ENCODE peak calls at places on chromosomes 5 and 9, in nine cellular contexts. One of them, this sample, is unnamed.

GRCh38 chr5:40873481-40873880 is 32.3 kb downstream of the CARD6 start:
- DNase-seq in fibroblast of mammary gland: no peak
- DNase-seq in stimulated activated CD4-positive, alpha-beta T cell treated with anti-CD3 and anti-CD28 coated beads, Interleukin-2, amount 100 ng/mL, for 48 hours: no peak
- DNase-seq in GM06990: no peak
- DNase-seq in mesothelial cell of epicardium: no peak
- DNase-seq in germinal center: no peak
- DNase-seq in GDM1: no peak
- DNase-seq in naive thymus-derived CD4-positive, alpha-beta T cell: no peak
- DNase-seq in hypothalamus: no peak
- DNase-seq in this sample: no peak

GRCh38 chr5:170491479-170491878 is 12.3 kb upstream of the KCNIP1 start:
- DNase-seq in naive thymus-derived CD4-positive, alpha-beta T cell: no peak
- DNase-seq in GM06990: no peak
- DNase-seq in hypothalamus: no peak
- DNase-seq in fibroblast of mammary gland: peak
- DNase-seq in GDM1: peak
- DNase-seq in germinal center: no peak
- DNase-seq in mesothelial cell of epicardium: no peak
- DNase-seq in stimulated activated CD4-positive, alpha-beta T cell treated with anti-CD3 and anti-CD28 coated beads, Interleukin-2, amount 100 ng/mL, for 48 hours: no peak
- DNase-seq in this sample: no peak

GRCh38 chr5:157603333-157604190 is 28.0 kb upstream of the ADAM19 start:
- DNase-seq in GM06990: peak
- DNase-seq in fibroblast of mammary gland: peak
- DNase-seq in mesothelial cell of epicardium: no peak
- DNase-seq in germinal center: peak
- DNase-seq in GDM1: no peak
- DNase-seq in hypothalamus: no peak
- DNase-seq in naive thymus-derived CD4-positive, alpha-beta T cell: peak
- DNase-seq in stimulated activated CD4-positive, alpha-beta T cell treated with anti-CD3 and anti-CD28 coated beads, Interleukin-2, amount 100 ng/mL, for 48 hours: peak
- DNase-seq in this sample: no peak

GRCh38 chr9:2120926-2121689 is 106.0 kb downstream of the SMARCA2 start:
- DNase-seq in germinal center: no peak
- DNase-seq in fibroblast of mammary gland: peak
- DNase-seq in mesothelial cell of epicardium: no peak
- DNase-seq in GM06990: no peak
- DNase-seq in stimulated activated CD4-positive, alpha-beta T cell treated with anti-CD3 and anti-CD28 coated beads, Interleukin-2, amount 100 ng/mL, for 48 hours: no peak
- DNase-seq in hypothalamus: no peak
- DNase-seq in GDM1: no peak
- DNase-seq in naive thymus-derived CD4-positive, alpha-beta T cell: no peak
- DNase-seq in this sample: no peak

GRCh38 chr9:17824191-17824926 is 245.5 kb downstream of the SH3GL2 start:
- DNase-seq in mesothelial cell of epicardium: no peak
- DNase-seq in germinal center: no peak
- DNase-seq in hypothalamus: no peak
- DNase-seq in GM06990: no peak
- DNase-seq in naive thymus-derived CD4-positive, alpha-beta T cell: no peak
- DNase-seq in stimulated activated CD4-positive, alpha-beta T cell treated with anti-CD3 and anti-CD28 coated beads, Interleukin-2, amount 100 ng/mL, for 48 hours: no peak
- DNase-seq in fibroblast of mammary gland: no peak
- DNase-seq in GDM1: no peak
- DNase-seq in this sample: no peak

GRCh38 chr9:75372499-75373268 is 284.4 kb downstream of the OSTF1 start:
- DNase-seq in naive thymus-derived CD4-positive, alpha-beta T cell: no peak
- DNase-seq in GDM1: no peak
- DNase-seq in fibroblast of mammary gland: no peak
- DNase-seq in hypothalamus: no peak
- DNase-seq in stimulated activated CD4-positive, alpha-beta T cell treated with anti-CD3 and anti-CD28 coated beads, Interleukin-2, amount 100 ng/mL, for 48 hours: no peak
- DNase-seq in mesothelial cell of epicardium: no peak
- DNase-seq in GM06990: no peak
- DNase-seq in germinal center: no peak
- DNase-seq in this sample: no peak

GRCh38 chr5:117393125-117393524 is 818.5 kb upstream of the SEMA6A start:
- DNase-seq in fibroblast of mammary gland: no peak
- DNase-seq in GM06990: no peak
- DNase-seq in GDM1: no peak
- DNase-seq in mesothelial cell of epicardium: no peak
- DNase-seq in naive thymus-derived CD4-positive, alpha-beta T cell: no peak
- DNase-seq in hypothalamus: no peak
- DNase-seq in stimulated activated CD4-positive, alpha-beta T cell treated with anti-CD3 and anti-CD28 coated beads, Interleukin-2, amount 100 ng/mL, for 48 hours: no peak
- DNase-seq in germinal center: no peak
- DNase-seq in this sample: no peak

GRCh38 chr9:124270504-124271335 is 13.0 kb downstream of the NEK6 start:
- DNase-seq in GDM1: no peak
- DNase-seq in mesothelial cell of epicardium: no peak
- DNase-seq in fibroblast of mammary gland: no peak
- DNase-seq in GM06990: no peak
- DNase-seq in naive thymus-derived CD4-positive, alpha-beta T cell: no peak
- DNase-seq in stimulated activated CD4-positive, alpha-beta T cell treated with anti-CD3 and anti-CD28 coated beads, Interleukin-2, amount 100 ng/mL, for 48 hours: no peak
- DNase-seq in hypothalamus: no peak
- DNase-seq in germinal center: no peak
- DNase-seq in this sample: no peak

GRCh38 chr5:108753877-108754276 is 6.2 kb downstream of the FER start:
- DNase-seq in naive thymus-derived CD4-positive, alpha-beta T cell: no peak
- DNase-seq in fibroblast of mammary gland: peak
- DNase-seq in GDM1: no peak
- DNase-seq in stimulated activated CD4-positive, alpha-beta T cell treated with anti-CD3 and anti-CD28 coated beads, Interleukin-2, amount 100 ng/mL, for 48 hours: no peak
- DNase-seq in germinal center: no peak
- DNase-seq in GM06990: no peak
- DNase-seq in mesothelial cell of epicardium: no peak
- DNase-seq in hypothalamus: no peak
- DNase-seq in this sample: no peak

GRCh38 chr9:21415492-21416267 is 6.8 kb downstream of the IFNA8 start:
- DNase-seq in mesothelial cell of epicardium: no peak
- DNase-seq in GDM1: no peak
- DNase-seq in germinal center: no peak
- DNase-seq in fibroblast of mammary gland: peak
- DNase-seq in stimulated activated CD4-positive, alpha-beta T cell treated with anti-CD3 and anti-CD28 coated beads, Interleukin-2, amount 100 ng/mL, for 48 hours: no peak
- DNase-seq in naive thymus-derived CD4-positive, alpha-beta T cell: no peak
- DNase-seq in hypothalamus: no peak
- DNase-seq in GM06990: no peak
- DNase-seq in this sample: no peak

GRCh38 chr5:141641634-141642278 is 5.0 kb downstream of the RELL2 start:
- DNase-seq in GDM1: peak
- DNase-seq in mesothelial cell of epicardium: no peak
- DNase-seq in stimulated activated CD4-positive, alpha-beta T cell treated with anti-CD3 and anti-CD28 coated beads, Interleukin-2, amount 100 ng/mL, for 48 hours: no peak
- DNase-seq in germinal center: no peak
- DNase-seq in GM06990: no peak
- DNase-seq in fibroblast of mammary gland: peak
- DNase-seq in hypothalamus: no peak
- DNase-seq in naive thymus-derived CD4-positive, alpha-beta T cell: no peak
- DNase-seq in this sample: no peak

GRCh38 chr5:169416583-169417196 is 115.8 kb upstream of the SLIT3 start:
- DNase-seq in hypothalamus: no peak
- DNase-seq in GDM1: no peak
- DNase-seq in mesothelial cell of epicardium: no peak
- DNase-seq in germinal center: peak
- DNase-seq in fibroblast of mammary gland: peak
- DNase-seq in GM06990: peak
- DNase-seq in stimulated activated CD4-positive, alpha-beta T cell treated with anti-CD3 and anti-CD28 coated beads, Interleukin-2, amount 100 ng/mL, for 48 hours: no peak
- DNase-seq in naive thymus-derived CD4-positive, alpha-beta T cell: no peak
- DNase-seq in this sample: no peak

GRCh38 chr5:136023935-136024645 is 4.7 kb upstream of the TGFBI start:
- DNase-seq in hypothalamus: no peak
- DNase-seq in GM06990: no peak
- DNase-seq in fibroblast of mammary gland: peak
- DNase-seq in stimulated activated CD4-positive, alpha-beta T cell treated with anti-CD3 and anti-CD28 coated beads, Interleukin-2, amount 100 ng/mL, for 48 hours: no peak
- DNase-seq in naive thymus-derived CD4-positive, alpha-beta T cell: no peak
- DNase-seq in GDM1: no peak
- DNase-seq in mesothelial cell of epicardium: no peak
- DNase-seq in germinal center: no peak
- DNase-seq in this sample: no peak

GRCh38 chr5:180115326-180116076 is 43.9 kb upstream of the RNF130 start:
- DNase-seq in GM06990: no peak
- DNase-seq in fibroblast of mammary gland: no peak
- DNase-seq in naive thymus-derived CD4-positive, alpha-beta T cell: no peak
- DNase-seq in stimulated activated CD4-positive, alpha-beta T cell treated with anti-CD3 and anti-CD28 coated beads, Interleukin-2, amount 100 ng/mL, for 48 hours: no peak
- DNase-seq in hypothalamus: no peak
- DNase-seq in GDM1: no peak
- DNase-seq in mesothelial cell of epicardium: no peak
- DNase-seq in germinal center: no peak
- DNase-seq in this sample: no peak

GRCh38 chr5:150158170-150158949 is 2.7 kb upstream of the PDGFRB start:
- DNase-seq in GDM1: no peak
- DNase-seq in fibroblast of mammary gland: peak
- DNase-seq in GM06990: no peak
- DNase-seq in stimulated activated CD4-positive, alpha-beta T cell treated with anti-CD3 and anti-CD28 coated beads, Interleukin-2, amount 100 ng/mL, for 48 hours: no peak
- DNase-seq in hypothalamus: no peak
- DNase-seq in germinal center: no peak
- DNase-seq in naive thymus-derived CD4-positive, alpha-beta T cell: no peak
- DNase-seq in mesothelial cell of epicardium: no peak
- DNase-seq in this sample: no peak

GRCh38 chr9:35820076-35820475 is 5.2 kb upstream of the HINT2 start:
- DNase-seq in mesothelial cell of epicardium: no peak
- DNase-seq in GM06990: no peak
- DNase-seq in germinal center: no peak
- DNase-seq in fibroblast of mammary gland: peak
- DNase-seq in stimulated activated CD4-positive, alpha-beta T cell treated with anti-CD3 and anti-CD28 coated beads, Interleukin-2, amount 100 ng/mL, for 48 hours: no peak
- DNase-seq in GDM1: no peak
- DNase-seq in hypothalamus: no peak
- DNase-seq in naive thymus-derived CD4-positive, alpha-beta T cell: no peak
- DNase-seq in this sample: no peak

GRCh38 chr5:39169081-39169480 is 50.3 kb downstream of the FYB1 start:
- DNase-seq in naive thymus-derived CD4-positive, alpha-beta T cell: no peak
- DNase-seq in stimulated activated CD4-positive, alpha-beta T cell treated with anti-CD3 and anti-CD28 coated beads, Interleukin-2, amount 100 ng/mL, for 48 hours: no peak
- DNase-seq in hypothalamus: no peak
- DNase-seq in germinal center: no peak
- DNase-seq in mesothelial cell of epicardium: no peak
- DNase-seq in GDM1: no peak
- DNase-seq in GM06990: no peak
- DNase-seq in fibroblast of mammary gland: peak
- DNase-seq in this sample: no peak

GRCh38 chr9:89367281-89367680 is 49.0 kb downstream of the SECISBP2 start:
- DNase-seq in mesothelial cell of epicardium: no peak
- DNase-seq in hypothalamus: no peak
- DNase-seq in stimulated activated CD4-positive, alpha-beta T cell treated with anti-CD3 and anti-CD28 coated beads, Interleukin-2, amount 100 ng/mL, for 48 hours: no peak
- DNase-seq in GDM1: no peak
- DNase-seq in fibroblast of mammary gland: no peak
- DNase-seq in germinal center: no peak
- DNase-seq in naive thymus-derived CD4-positive, alpha-beta T cell: no peak
- DNase-seq in GM06990: no peak
- DNase-seq in this sample: no peak

GRCh38 chr5:132510076-132510475 is 19.5 kb upstream of the IRF1 start:
- DNase-seq in germinal center: no peak
- DNase-seq in hypothalamus: no peak
- DNase-seq in GDM1: no peak
- DNase-seq in naive thymus-derived CD4-positive, alpha-beta T cell: no peak
- DNase-seq in fibroblast of mammary gland: peak
- DNase-seq in mesothelial cell of epicardium: no peak
- DNase-seq in GM06990: no peak
- DNase-seq in stimulated activated CD4-positive, alpha-beta T cell treated with anti-CD3 and anti-CD28 coated beads, Interleukin-2, amount 100 ng/mL, for 48 hours: no peak
- DNase-seq in this sample: no peak

GRCh38 chr5:172498431-172499129 is 44.3 kb upstream of the SH3PXD2B start:
- DNase-seq in fibroblast of mammary gland: no peak
- DNase-seq in GDM1: no peak
- DNase-seq in stimulated activated CD4-positive, alpha-beta T cell treated with anti-CD3 and anti-CD28 coated beads, Interleukin-2, amount 100 ng/mL, for 48 hours: no peak
- DNase-seq in mesothelial cell of epicardium: no peak
- DNase-seq in hypothalamus: no peak
- DNase-seq in GM06990: no peak
- DNase-seq in naive thymus-derived CD4-positive, alpha-beta T cell: no peak
- DNase-seq in germinal center: no peak
- DNase-seq in this sample: no peak

GRCh38 chr5:174549254-174549653 is 175.1 kb upstream of the MSX2 start:
- DNase-seq in GDM1: no peak
- DNase-seq in naive thymus-derived CD4-positive, alpha-beta T cell: no peak
- DNase-seq in mesothelial cell of epicardium: no peak
- DNase-seq in stimulated activated CD4-positive, alpha-beta T cell treated with anti-CD3 and anti-CD28 coated beads, Interleukin-2, amount 100 ng/mL, for 48 hours: no peak
- DNase-seq in germinal center: no peak
- DNase-seq in hypothalamus: no peak
- DNase-seq in GM06990: no peak
- DNase-seq in fibroblast of mammary gland: no peak
- DNase-seq in this sample: no peak

GRCh38 chr5:149213264-149213663 is 58.4 kb upstream of the AFAP1L1 start:
- DNase-seq in hypothalamus: no peak
- DNase-seq in GM06990: no peak
- DNase-seq in GDM1: no peak
- DNase-seq in stimulated activated CD4-positive, alpha-beta T cell treated with anti-CD3 and anti-CD28 coated beads, Interleukin-2, amount 100 ng/mL, for 48 hours: no peak
- DNase-seq in germinal center: no peak
- DNase-seq in fibroblast of mammary gland: peak
- DNase-seq in mesothelial cell of epicardium: no peak
- DNase-seq in naive thymus-derived CD4-positive, alpha-beta T cell: no peak
- DNase-seq in this sample: no peak

GRCh38 chr9:37997636-37998374 is 71.2 kb downstream of the SHB start:
- DNase-seq in hypothalamus: peak
- DNase-seq in germinal center: no peak
- DNase-seq in GM06990: no peak
- DNase-seq in GDM1: no peak
- DNase-seq in stimulated activated CD4-positive, alpha-beta T cell treated with anti-CD3 and anti-CD28 coated beads, Interleukin-2, amount 100 ng/mL, for 48 hours: no peak
- DNase-seq in fibroblast of mammary gland: no peak
- DNase-seq in mesothelial cell of epicardium: no peak
- DNase-seq in naive thymus-derived CD4-positive, alpha-beta T cell: no peak
- DNase-seq in this sample: no peak

GRCh38 chr9:13049223-13049622 is 230.3 kb downstream of the MPDZ start:
- DNase-seq in hypothalamus: no peak
- DNase-seq in GDM1: no peak
- DNase-seq in germinal center: no peak
- DNase-seq in GM06990: no peak
- DNase-seq in naive thymus-derived CD4-positive, alpha-beta T cell: no peak
- DNase-seq in fibroblast of mammary gland: no peak
- DNase-seq in mesothelial cell of epicardium: no peak
- DNase-seq in stimulated activated CD4-positive, alpha-beta T cell treated with anti-CD3 and anti-CD28 coated beads, Interleukin-2, amount 100 ng/mL, for 48 hours: no peak
- DNase-seq in this sample: no peak

GRCh38 chr5:1054799-1055775 is 46.5 kb downstream of the NKD2 start:
- DNase-seq in hypothalamus: no peak
- DNase-seq in GDM1: no peak
- DNase-seq in mesothelial cell of epicardium: no peak
- DNase-seq in germinal center: no peak
- DNase-seq in GM06990: no peak
- DNase-seq in naive thymus-derived CD4-positive, alpha-beta T cell: no peak
- DNase-seq in stimulated activated CD4-positive, alpha-beta T cell treated with anti-CD3 and anti-CD28 coated beads, Interleukin-2, amount 100 ng/mL, for 48 hours: no peak
- DNase-seq in fibroblast of mammary gland: no peak
- DNase-seq in this sample: no peak

GRCh38 chr9:115590016-115590415 is 472.1 kb upstream of the TNC start:
- DNase-seq in GM06990: no peak
- DNase-seq in fibroblast of mammary gland: peak
- DNase-seq in GDM1: no peak
- DNase-seq in stimulated activated CD4-positive, alpha-beta T cell treated with anti-CD3 and anti-CD28 coated beads, Interleukin-2, amount 100 ng/mL, for 48 hours: no peak
- DNase-seq in mesothelial cell of epicardium: no peak
- DNase-seq in germinal center: no peak
- DNase-seq in naive thymus-derived CD4-positive, alpha-beta T cell: no peak
- DNase-seq in hypothalamus: no peak
- DNase-seq in this sample: no peak

GRCh38 chr9:99340281-99340680 is 118.2 kb downstream of the SEC61B start:
- DNase-seq in hypothalamus: no peak
- DNase-seq in germinal center: no peak
- DNase-seq in mesothelial cell of epicardium: no peak
- DNase-seq in GM06990: no peak
- DNase-seq in naive thymus-derived CD4-positive, alpha-beta T cell: no peak
- DNase-seq in GDM1: no peak
- DNase-seq in stimulated activated CD4-positive, alpha-beta T cell treated with anti-CD3 and anti-CD28 coated beads, Interleukin-2, amount 100 ng/mL, for 48 hours: no peak
- DNase-seq in fibroblast of mammary gland: peak
- DNase-seq in this sample: no peak

GRCh38 chr9:72586388-72587160 is 65.2 kb downstream of the TMC1 start:
- DNase-seq in germinal center: no peak
- DNase-seq in GM06990: no peak
- DNase-seq in naive thymus-derived CD4-positive, alpha-beta T cell: no peak
- DNase-seq in GDM1: no peak
- DNase-seq in fibroblast of mammary gland: peak
- DNase-seq in mesothelial cell of epicardium: no peak
- DNase-seq in hypothalamus: no peak
- DNase-seq in stimulated activated CD4-positive, alpha-beta T cell treated with anti-CD3 and anti-CD28 coated beads, Interleukin-2, amount 100 ng/mL, for 48 hours: no peak
- DNase-seq in this sample: no peak

GRCh38 chr5:41891066-41891707 is 13.0 kb upstream of the RIMOC1 start:
- DNase-seq in naive thymus-derived CD4-positive, alpha-beta T cell: no peak
- DNase-seq in GDM1: no peak
- DNase-seq in fibroblast of mammary gland: no peak
- DNase-seq in mesothelial cell of epicardium: no peak
- DNase-seq in GM06990: no peak
- DNase-seq in hypothalamus: no peak
- DNase-seq in stimulated activated CD4-positive, alpha-beta T cell treated with anti-CD3 and anti-CD28 coated beads, Interleukin-2, amount 100 ng/mL, for 48 hours: no peak
- DNase-seq in germinal center: no peak
- DNase-seq in this sample: no peak

GRCh38 chr5:80255425-80255751 is 460 bp downstream of the SERINC5 start:
- DNase-seq in GDM1: peak
- DNase-seq in germinal center: no peak
- DNase-seq in naive thymus-derived CD4-positive, alpha-beta T cell: no peak
- DNase-seq in fibroblast of mammary gland: peak
- DNase-seq in mesothelial cell of epicardium: peak
- DNase-seq in hypothalamus: no peak
- DNase-seq in stimulated activated CD4-positive, alpha-beta T cell treated with anti-CD3 and anti-CD28 coated beads, Interleukin-2, amount 100 ng/mL, for 48 hours: peak
- DNase-seq in GM06990: no peak
- DNase-seq in this sample: no peak

GRCh38 chr5:160105686-160106085 is 13.6 kb downstream of the PWWP2A start:
- DNase-seq in GDM1: no peak
- DNase-seq in naive thymus-derived CD4-positive, alpha-beta T cell: no peak
- DNase-seq in mesothelial cell of epicardium: no peak
- DNase-seq in fibroblast of mammary gland: peak
- DNase-seq in stimulated activated CD4-positive, alpha-beta T cell treated with anti-CD3 and anti-CD28 coated beads, Interleukin-2, amount 100 ng/mL, for 48 hours: no peak
- DNase-seq in GM06990: peak
- DNase-seq in germinal center: no peak
- DNase-seq in hypothalamus: no peak
- DNase-seq in this sample: no peak